ENCODE peak calls at places on chromosome 13, in eight cellular contexts. One of them, this sample, is unnamed.

GRCh38 chr13:34765446-34766180 is 176.5 kb upstream of the NBEA start:
- DNase-seq in SK-N-SH: no peak
- DNase-seq in NB4: no peak
- DNase-seq in NCI-H510A treated with DMSO at 0.1 percent for 48 hours: no peak
- DNase-seq in amygdala: no peak
- DNase-seq in NCI-H2029: no peak
- DNase-seq in NCI-H187: no peak
- DNase-seq in dermis blood vessel endothelial cell: no peak
- DNase-seq in this sample: no peak

GRCh38 chr13:31803327-31803726 is 64.0 kb downstream of the RXFP2 start:
- DNase-seq in SK-N-SH: no peak
- DNase-seq in dermis blood vessel endothelial cell: no peak
- DNase-seq in NCI-H2029: no peak
- DNase-seq in NB4: peak
- DNase-seq in amygdala: no peak
- DNase-seq in NCI-H510A treated with DMSO at 0.1 percent for 48 hours: no peak
- DNase-seq in NCI-H187: no peak
- DNase-seq in this sample: no peak

GRCh38 chr13:114025432-114026127 is 51.7 kb upstream of the C13orf46 start:
- DNase-seq in NCI-H187: no peak
- DNase-seq in NCI-H510A treated with DMSO at 0.1 percent for 48 hours: no peak
- DNase-seq in NB4: peak
- DNase-seq in dermis blood vessel endothelial cell: no peak
- DNase-seq in amygdala: no peak
- DNase-seq in NCI-H2029: no peak
- DNase-seq in SK-N-SH: peak
- DNase-seq in this sample: no peak

GRCh38 chr13:75135325-75135825 is 346.6 kb downstream of the TBC1D4 start:
- DNase-seq in SK-N-SH: no peak
- DNase-seq in dermis blood vessel endothelial cell: peak
- DNase-seq in NB4: no peak
- DNase-seq in NCI-H510A treated with DMSO at 0.1 percent for 48 hours: no peak
- DNase-seq in NCI-H2029: no peak
- DNase-seq in amygdala: no peak
- DNase-seq in NCI-H187: no peak
- DNase-seq in this sample: peak

GRCh38 chr13:96460571-96460970 is 370.7 kb downstream of the HS6ST3 start:
- DNase-seq in NB4: no peak
- DNase-seq in amygdala: no peak
- DNase-seq in SK-N-SH: peak
- DNase-seq in NCI-H187: no peak
- DNase-seq in NCI-H510A treated with DMSO at 0.1 percent for 48 hours: peak
- DNase-seq in dermis blood vessel endothelial cell: no peak
- DNase-seq in NCI-H2029: no peak
- DNase-seq in this sample: peak

GRCh38 chr13:39353988-39354387 is 249.0 kb downstream of the LHFPL6 start:
- DNase-seq in NCI-H187: no peak
- DNase-seq in NCI-H2029: no peak
- DNase-seq in dermis blood vessel endothelial cell: no peak
- DNase-seq in SK-N-SH: no peak
- DNase-seq in NB4: no peak
- DNase-seq in NCI-H510A treated with DMSO at 0.1 percent for 48 hours: no peak
- DNase-seq in amygdala: no peak
- DNase-seq in this sample: peak

GRCh38 chr13:43058318-43058674 is 34.9 kb downstream of the DNAJC15 start:
- DNase-seq in NCI-H187: no peak
- DNase-seq in amygdala: no peak
- DNase-seq in SK-N-SH: no peak
- DNase-seq in NCI-H510A treated with DMSO at 0.1 percent for 48 hours: no peak
- DNase-seq in NCI-H2029: no peak
- DNase-seq in dermis blood vessel endothelial cell: peak
- DNase-seq in NB4: peak
- DNase-seq in this sample: peak

GRCh38 chr13:90414691-90415596 is 932.5 kb upstream of the MIR17HG start:
- DNase-seq in NCI-H2029: no peak
- DNase-seq in NCI-H187: no peak
- DNase-seq in NCI-H510A treated with DMSO at 0.1 percent for 48 hours: peak
- DNase-seq in SK-N-SH: no peak
- DNase-seq in amygdala: no peak
- DNase-seq in NB4: peak
- DNase-seq in dermis blood vessel endothelial cell: peak
- DNase-seq in this sample: peak

GRCh38 chr13:25899464-25899863 is 152.4 kb downstream of the SHISA2 start:
- DNase-seq in NCI-H510A treated with DMSO at 0.1 percent for 48 hours: no peak
- DNase-seq in NB4: no peak
- DNase-seq in NCI-H2029: no peak
- DNase-seq in dermis blood vessel endothelial cell: no peak
- DNase-seq in SK-N-SH: no peak
- DNase-seq in NCI-H187: no peak
- DNase-seq in amygdala: no peak
- DNase-seq in this sample: no peak

GRCh38 chr13:98187155-98187726 is 10.2 kb upstream of the RNF113B start:
- DNase-seq in NB4: no peak
- DNase-seq in NCI-H510A treated with DMSO at 0.1 percent for 48 hours: peak
- DNase-seq in dermis blood vessel endothelial cell: no peak
- DNase-seq in SK-N-SH: no peak
- DNase-seq in NCI-H187: peak
- DNase-seq in NCI-H2029: peak
- DNase-seq in amygdala: no peak
- DNase-seq in this sample: no peak

GRCh38 chr13:45518525-45519235 is 53.9 kb downstream of the COG3 start:
- DNase-seq in dermis blood vessel endothelial cell: no peak
- DNase-seq in amygdala: no peak
- DNase-seq in NCI-H2029: no peak
- DNase-seq in SK-N-SH: no peak
- DNase-seq in NCI-H510A treated with DMSO at 0.1 percent for 48 hours: no peak
- DNase-seq in NCI-H187: no peak
- DNase-seq in NB4: no peak
- DNase-seq in this sample: peak

GRCh38 chr13:64274481-64275217 is 2859.0 kb upstream of the PCDH20 start:
- DNase-seq in dermis blood vessel endothelial cell: no peak
- DNase-seq in amygdala: no peak
- DNase-seq in NB4: peak
- DNase-seq in NCI-H510A treated with DMSO at 0.1 percent for 48 hours: no peak
- DNase-seq in SK-N-SH: no peak
- DNase-seq in NCI-H187: no peak
- DNase-seq in NCI-H2029: no peak
- DNase-seq in this sample: peak

GRCh38 chr13:50612717-50613116 is 230.8 kb downstream of the DLEU7 start:
- DNase-seq in dermis blood vessel endothelial cell: no peak
- DNase-seq in NCI-H2029: no peak
- DNase-seq in NCI-H510A treated with DMSO at 0.1 percent for 48 hours: no peak
- DNase-seq in amygdala: no peak
- DNase-seq in NB4: no peak
- DNase-seq in NCI-H187: no peak
- DNase-seq in SK-N-SH: no peak
- DNase-seq in this sample: no peak

GRCh38 chr13:42875448-42876269 is 94.3 kb downstream of the FAM216B start:
- DNase-seq in NCI-H187: no peak
- DNase-seq in NB4: no peak
- DNase-seq in SK-N-SH: peak
- DNase-seq in amygdala: no peak
- DNase-seq in NCI-H510A treated with DMSO at 0.1 percent for 48 hours: no peak
- DNase-seq in NCI-H2029: no peak
- DNase-seq in dermis blood vessel endothelial cell: no peak
- DNase-seq in this sample: no peak

GRCh38 chr13:35888327-35888940 is 242.7 kb downstream of the DCLK1 start:
- DNase-seq in amygdala: no peak
- DNase-seq in NCI-H510A treated with DMSO at 0.1 percent for 48 hours: no peak
- DNase-seq in NB4: no peak
- DNase-seq in NCI-H2029: peak
- DNase-seq in dermis blood vessel endothelial cell: no peak
- DNase-seq in NCI-H187: no peak
- DNase-seq in SK-N-SH: peak
- DNase-seq in this sample: peak

GRCh38 chr13:68509734-68510621 is 1279.8 kb upstream of the PCDH9 start:
- DNase-seq in dermis blood vessel endothelial cell: no peak
- DNase-seq in NCI-H510A treated with DMSO at 0.1 percent for 48 hours: no peak
- DNase-seq in NB4: no peak
- DNase-seq in amygdala: no peak
- DNase-seq in NCI-H2029: no peak
- DNase-seq in NCI-H187: no peak
- DNase-seq in SK-N-SH: no peak
- DNase-seq in this sample: peak

GRCh38 chr13:40477623-40478608 is 188.5 kb downstream of the FOXO1 start:
- DNase-seq in NCI-H187: no peak
- DNase-seq in dermis blood vessel endothelial cell: peak
- DNase-seq in SK-N-SH: no peak
- DNase-seq in NCI-H510A treated with DMSO at 0.1 percent for 48 hours: no peak
- DNase-seq in amygdala: no peak
- DNase-seq in NB4: no peak
- DNase-seq in NCI-H2029: no peak
- DNase-seq in this sample: no peak